ENCODE peak calls at places on chromosomes 16 and 17, in five cellular contexts. W is cardiac muscle cell, R is HFF-Myc, V is OCI-LY7, K is ovary. Q is an unnamed sample.

GRCh38 chr17:41813039-41813680 is 356 bp downstream of the FKBP10 start:
- DNase-seq in W (no peak), R (no peak), V (no peak), K (no peak), Q (no peak)

GRCh38 chr16:85028638-85029412 is 1.2 kb downstream of the KIAA0513 start:
- DNase-seq in W (peak), R (no peak), V (no peak), K (peak), Q (no peak)

GRCh38 chr16:89195521-89196171 is 4.7 kb downstream of the SLC22A31 start:
- DNase-seq in W (no peak), R (no peak), V (no peak), K (peak), Q (no peak)

GRCh38 chr17:48012151-48012520 is 25.5 kb downstream of the COPZ2 start:
- DNase-seq in W (peak), R (peak), V (peak), K (peak), Q (no peak)

GRCh38 chr16:3945751-3946603 is 65.5 kb upstream of the CREBBP start:
- DNase-seq in W (peak), R (peak), V (no peak), K (peak), Q (peak)

GRCh38 chr16:11852092-11852809 is 909 bp upstream of the RSL1D1 start:
- DNase-seq in W (peak), R (no peak), V (peak), K (no peak), Q (no peak)

GRCh38 chr17:58107306-58107705 is 24.1 kb downstream of the DYNLL2 start:
- DNase-seq in W (no peak), R (no peak), V (no peak), K (no peak), Q (no peak)

GRCh38 chr16:24773771-24774427 is 44.4 kb downstream of the TNRC6A start:
- DNase-seq in W (no peak), R (no peak), V (no peak), K (no peak), Q (no peak)

GRCh38 chr16:19180741-19181140 is 12.7 kb downstream of the SYT17 start:
- DNase-seq in W (no peak), R (no peak), V (no peak), K (no peak), Q (no peak)

GRCh38 chr16:12976936-12977335 is 75.5 kb downstream of the SHISA9 start:
- DNase-seq in W (no peak), R (no peak), V (no peak), K (no peak), Q (no peak)

GRCh38 chr16:24771132-24771778 is 41.8 kb downstream of the TNRC6A start:
- DNase-seq in W (peak), R (peak), V (no peak), K (no peak), Q (no peak)

GRCh38 chr17:42305543-42306384 is 17.5 kb downstream of the STAT5A start:
- DNase-seq in W (no peak), R (no peak), V (no peak), K (peak), Q (no peak)

GRCh38 chr17:17469996-17470395 is 6.8 kb upstream of the MED9 start:
- DNase-seq in W (no peak), R (no peak), V (no peak), K (no peak), Q (no peak)

GRCh38 chr17:74954665-74955421 is 17.7 kb downstream of the HID1 start:
- DNase-seq in W (no peak), R (no peak), V (peak), K (no peak), Q (no peak)

GRCh38 chr17:82400830-82401229 is 17.3 kb upstream of the HEXD start:
- DNase-seq in W (no peak), R (no peak), V (peak), K (no peak), Q (no peak)

GRCh38 chr17:3049705-3050295 is 13.6 kb downstream of the OR1D5 start:
- DNase-seq in W (no peak), R (no peak), V (no peak), K (no peak), Q (no peak)

GRCh38 chr17:62701706-62702085 is 74.2 kb downstream of the MRC2 start:
- DNase-seq in W (no peak), R (no peak), V (no peak), K (peak), Q (no peak)

GRCh38 chr17:81890447-81891302 is 711 bp downstream of the ALYREF start:
- DNase-seq in W (no peak), R (no peak), V (peak), K (peak), Q (no peak)

GRCh38 chr16:31455601-31456314 is 3.5 kb upstream of the ARMC5 start:
- DNase-seq in W (peak), R (no peak), V (peak), K (peak), Q (no peak)

GRCh38 chr17:68603027-68603426 is 1.9 kb upstream of the FAM20A start:
- DNase-seq in W (no peak), R (no peak), V (no peak), K (no peak), Q (no peak)

GRCh38 chr16:66409156-66409555 is 17.9 kb upstream of the BEAN1 start:
- DNase-seq in W (peak), R (no peak), V (no peak), K (no peak), Q (no peak)

GRCh38 chr17:57921342-57921741 is 33.9 kb downstream of the CUEDC1 start:
- DNase-seq in W (peak), R (no peak), V (no peak), K (no peak), Q (no peak)

GRCh38 chr17:57859601-57860413 is 10.0 kb upstream of the MRPS23 start:
- DNase-seq in W (no peak), R (no peak), V (no peak), K (no peak), Q (no peak)

GRCh38 chr17:74544991-74545441 is 899 bp downstream of the CD300C start:
- DNase-seq in W (no peak), R (no peak), V (no peak), K (no peak), Q (no peak)

GRCh38 chr17:2995362-2995761 is 68.0 kb downstream of the OR1D5 start:
- DNase-seq in W (no peak), R (no peak), V (no peak), K (peak), Q (no peak)

GRCh38 chr16:71542377-71542776 is 16.2 kb downstream of the CHST4 start:
- DNase-seq in W (peak), R (no peak), V (peak), K (no peak), Q (no peak)

GRCh38 chr16:11297492-11298142 is 16.5 kb upstream of the PRM1 start:
- DNase-seq in W (peak), R (no peak), V (peak), K (peak), Q (no peak)

GRCh38 chr17:38577244-38577643 is 28.5 kb downstream of the SRCIN1 start:
- DNase-seq in W (no peak), R (no peak), V (no peak), K (no peak), Q (no peak)
- TF ChIP-seq CTCF in W (no peak), R (no peak), V (no peak), K (no peak), Q (no peak)

GRCh38 chr16:1088295-1089170 is 7.5 kb downstream of the C1QTNF8 start:
- DNase-seq in W (no peak), R (no peak), V (no peak), K (no peak), Q (no peak)

GRCh38 chr16:1091992-1092552 is 4.0 kb downstream of the C1QTNF8 start:
- DNase-seq in W (no peak), R (no peak), V (no peak), K (no peak), Q (no peak)

GRCh38 chr16:1089439-1089821 is 6.6 kb downstream of the C1QTNF8 start:
- DNase-seq in W (no peak), R (no peak), V (no peak), K (no peak), Q (no peak)

GRCh38 chr16:1090620-1091587 is 5.1 kb downstream of the C1QTNF8 start:
- DNase-seq in W (no peak), R (no peak), V (no peak), K (no peak), Q (no peak)

DNA sequence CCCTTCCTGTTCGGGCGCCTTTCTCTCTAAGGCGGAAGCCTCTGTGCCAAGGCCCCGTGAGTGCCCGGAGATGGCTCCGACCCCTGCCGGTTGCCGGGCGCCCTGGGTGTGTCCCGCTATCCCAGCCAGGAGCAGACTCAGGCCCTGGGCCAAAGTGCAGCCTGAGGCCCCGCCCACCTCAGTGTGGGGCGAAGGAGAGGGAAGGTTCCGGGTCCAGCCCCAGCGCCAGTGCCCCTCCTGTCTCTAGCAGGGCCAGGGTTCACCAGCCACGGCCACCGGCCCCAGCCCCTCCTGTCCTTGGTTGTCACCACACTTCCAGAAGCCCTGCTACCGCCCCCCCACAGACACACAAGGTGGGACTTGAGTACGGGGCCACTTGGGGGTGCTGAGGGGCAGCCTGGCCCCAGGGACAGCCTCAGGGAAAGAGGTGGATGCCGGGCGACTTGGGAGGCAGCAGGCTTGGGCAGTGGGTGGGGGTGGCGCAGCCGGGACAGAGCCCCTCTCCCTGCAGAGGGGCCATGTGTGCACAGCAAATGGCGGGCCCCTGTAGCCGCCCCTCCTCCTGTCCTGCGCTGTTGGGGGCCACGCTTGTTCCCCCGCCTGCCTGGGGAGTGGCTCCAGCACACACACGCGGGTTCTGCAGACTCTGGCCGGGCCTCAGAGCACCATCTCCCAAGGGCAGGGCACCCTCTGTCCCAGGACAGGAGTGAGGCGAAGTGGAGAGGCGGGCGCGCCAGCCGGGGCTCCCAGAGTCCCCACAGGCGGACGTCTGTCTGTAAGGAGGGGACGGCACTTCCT is 6.0 kb downstream of the C1QTNF8 start:
- DNase-seq in W (no peak), R (no peak), V (no peak), K (peak), Q (no peak)
- H3K4me3 ChIP-seq in W (no peak), R (no peak), V (no peak), K (no peak), Q (no peak)

GRCh38 chr17:28745777-28746473 is 2.1 kb downstream of the TRAF4 start:
- DNase-seq in W (no peak), R (no peak), V (no peak), K (peak), Q (no peak)

GRCh38 chr17:28746611-28747045 is 2.8 kb downstream of the TRAF4 start:
- DNase-seq in W (no peak), R (no peak), V (no peak), K (peak), Q (no peak)

GRCh38 chr17:28748852-28749515 is 5.2 kb downstream of the TRAF4 start:
- DNase-seq in W (no peak), R (no peak), V (no peak), K (peak), Q (no peak)

GRCh38 chr17:28747801-28748750 is 4.3 kb downstream of the TRAF4 start:
- DNase-seq in W (no peak), R (no peak), V (no peak), K (peak), Q (no peak)

GRCh38 chr17:28747046-28747691 is 3.4 kb downstream of the TRAF4 start:
- DNase-seq in W (no peak), R (no peak), V (no peak), K (peak), Q (no peak)
- TF ChIP-seq CTCF in W (no peak), R (no peak), V (no peak), K (no peak), Q (no peak)

GRCh38 chr17:30234954-30235353 is 543 bp downstream of the SLC6A4 start:
- DNase-seq in W (no peak), R (no peak), V (no peak), K (no peak), Q (no peak)
- H3K4me3 ChIP-seq in W (peak), R (no peak), V (no peak), K (peak), Q (peak)

GRCh38 chr17:1628856-1629646 is 417 bp upstream of the SLC43A2 start:
- DNase-seq in W (peak), R (peak), V (peak), K (peak), Q (peak)
- TF ChIP-seq CTCF in W (no peak), R (peak), V (peak), K (peak), Q (peak)

GRCh38 chr17:78726471-78727010 is 55.5 kb downstream of the CYTH1 start:
- DNase-seq in W (no peak), R (no peak), V (no peak), K (no peak), Q (no peak)
- H3K4me3 ChIP-seq in W (no peak), R (no peak), V (no peak), K (no peak), Q (no peak)

GRCh38 chr16:67990018-67990386 is 9.3 kb downstream of the DPEP2 start:
- DNase-seq in W (no peak), R (no peak), V (no peak), K (no peak), Q (no peak)
- TF ChIP-seq CTCF in W (no peak), R (no peak), V (no peak), K (no peak), Q (no peak)